ENCODE peak calls at places on chromosome 3, in ten cellular contexts. N is BE2C, H is neural progenitor cell, O is tibial nerve, I is HCT116, X is psoas muscle, Y is PC-3, J is ascending aorta, S is Peyer's patch, W is trophoblast cell. K is an unnamed sample. For H3K4me1, the result is how much of the 10 kb centered on the place peaks cover.

GRCh38 chr3:188153949-188154757 is at the start of gene LPP:
- DNase-seq in N (peak), H (peak), O (peak), I (no peak), X (peak), Y (peak), J (peak), S (peak), W (peak), K (peak)

GRCh38 chr3:38608961-38609360 is 40.5 kb downstream of the SCN5A start:
- DNase-seq in N (no peak), H (no peak), O (no peak), I (no peak), X (peak), Y (no peak), J (no peak), S (no peak), W (no peak), K (no peak)

GRCh38 chr3:38003817-38004414 is 13.3 kb downstream of the VILL start:
- DNase-seq in N (no peak), H (no peak), O (no peak), I (no peak), X (peak), Y (no peak), J (no peak), S (peak), W (no peak), K (no peak)

GRCh38 chr3:11944052-11944673 is 60.0 kb upstream of the SYN2 start:
- DNase-seq in N (peak), H (peak), O (no peak), I (peak), X (no peak), Y (peak), J (no peak), S (no peak), W (peak), K (peak)

GRCh38 chr3:24510030-24510648 is 15.5 kb upstream of the THRB start:
- DNase-seq in N (no peak), H (no peak), O (no peak), I (no peak), X (no peak), Y (peak), J (no peak), S (no peak), W (peak), K (peak)

GRCh38 chr3:13637311-13637891 is 88.5 kb downstream of the FBLN2 start:
- DNase-seq in N (peak), H (no peak), O (no peak), I (no peak), X (no peak), Y (no peak), J (no peak), S (peak), W (no peak), K (peak)

GRCh38 chr3:59424268-59425010 is 374.6 kb upstream of the CFAP20DC start:
- DNase-seq in N (no peak), H (no peak), O (no peak), I (no peak), X (no peak), Y (peak), J (no peak), S (no peak), W (no peak), K (no peak)

GRCh38 chr3:13665582-13666226 is 116.8 kb downstream of the FBLN2 start:
- DNase-seq in N (peak), H (no peak), O (no peak), I (no peak), X (no peak), Y (no peak), J (no peak), S (no peak), W (no peak), K (no peak)

GRCh38 chr3:13578246-13578645 is 29.3 kb downstream of the FBLN2 start:
- DNase-seq in N (no peak), H (no peak), O (no peak), I (no peak), X (no peak), Y (no peak), J (no peak), S (no peak), W (no peak), K (no peak)

GRCh38 chr3:42530073-42530472 is 27.6 kb downstream of the VIPR1 start:
- DNase-seq in N (no peak), H (no peak), O (no peak), I (no peak), X (no peak), Y (no peak), J (no peak), S (no peak), W (no peak), K (no peak)

GRCh38 chr3:45986303-45986982 is 9.2 kb downstream of the FYCO1 start:
- DNase-seq in N (no peak), H (no peak), O (no peak), I (no peak), X (no peak), Y (peak), J (peak), S (no peak), W (no peak), K (peak)

GRCh38 chr3:41448396-41448795 is 249.1 kb downstream of the CTNNB1 start:
- DNase-seq in N (no peak), H (no peak), O (no peak), I (no peak), X (no peak), Y (no peak), J (no peak), S (no peak), W (no peak), K (no peak)

GRCh38 chr3:50417637-50418033 is 58.3 kb upstream of the TMEM115 start:
- DNase-seq in N (no peak), H (no peak), O (no peak), I (no peak), X (no peak), Y (no peak), J (no peak), S (no peak), W (no peak), K (no peak)

GRCh38 chr3:197854596-197855343 is 63.7 kb downstream of the LRCH3 start:
- DNase-seq in N (no peak), H (peak), O (no peak), I (peak), X (no peak), Y (peak), J (no peak), S (no peak), W (peak), K (peak)

GRCh38 chr3:149542375-149543312 is 68.1 kb downstream of the TM4SF4 start:
- DNase-seq in N (peak), H (no peak), O (no peak), I (no peak), X (no peak), Y (no peak), J (no peak), S (no peak), W (peak), K (no peak)

GRCh38 chr3:179957264-179957845 is 79.4 kb downstream of the PEX5L start:
- DNase-seq in N (peak), H (no peak), O (no peak), I (no peak), X (no peak), Y (no peak), J (no peak), S (no peak), W (no peak), K (no peak)

DNA sequence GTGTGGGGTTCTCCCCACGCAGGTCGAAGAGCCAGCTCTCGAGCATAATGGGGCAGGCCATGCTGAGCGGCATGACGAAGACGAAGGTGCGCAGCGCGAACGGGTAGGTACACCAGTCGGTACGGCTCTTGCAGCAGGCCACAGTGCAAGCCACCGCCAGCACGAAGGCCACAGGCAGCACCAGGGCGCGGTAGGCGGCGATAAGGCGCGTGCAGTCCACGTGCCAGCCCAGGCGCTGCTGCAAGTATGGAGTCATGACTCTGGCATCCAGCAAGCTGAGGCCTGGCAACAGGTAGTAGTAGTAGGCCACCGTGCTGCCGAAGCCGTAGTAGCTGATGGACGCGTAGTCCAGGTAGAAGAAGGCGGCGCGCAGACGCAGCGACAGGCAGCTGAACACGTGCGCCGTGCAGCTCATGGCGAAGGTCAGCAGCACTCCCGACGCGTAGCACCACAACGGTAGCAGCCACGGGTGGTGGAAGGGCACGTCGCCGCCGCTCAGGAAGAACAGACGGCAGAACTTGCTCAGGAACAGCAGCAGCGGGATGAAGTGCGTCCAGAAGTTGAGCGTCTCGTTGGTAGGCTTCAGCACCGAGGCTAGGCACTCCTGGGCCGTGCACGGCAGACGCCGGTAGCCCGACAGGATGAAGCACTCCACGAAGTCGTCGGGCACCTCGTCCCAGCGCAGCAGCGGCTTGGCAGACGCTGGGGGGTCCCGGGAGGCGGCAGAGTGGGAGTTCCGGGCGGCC is 781 bp downstream of the PAQR9 start:
- DNase-seq in N (no peak), H (no peak), O (no peak), I (no peak), X (no peak), Y (no peak), J (no peak), S (no peak), W (no peak), K (no peak)
- H3K4me3 ChIP-seq in N (peak), H (peak), O (no peak), I (no peak), X (peak), Y (peak), J (peak), S (peak), W (peak), K (peak)

GRCh38 chr3:17983106-17983505 is 240.7 kb upstream of the TBC1D5 start:
- DNase-seq in N (no peak), H (no peak), O (no peak), I (no peak), X (no peak), Y (no peak), J (no peak), S (no peak), W (no peak), K (no peak)
- H3K4me1 ChIP-seq in N (under half), H (under half), O (under half), I (under half), X (under half), Y (under half), J (under half), S (under half), W (under half), K (under half)

GRCh38 chr3:151625057-151625456 is 108.7 kb upstream of the AADACL2 start:
- DNase-seq in N (no peak), H (no peak), O (no peak), I (no peak), X (no peak), Y (no peak), J (no peak), S (no peak), W (no peak), K (no peak)
- H3K4me3 ChIP-seq in N (no peak), H (no peak), O (no peak), I (no peak), X (no peak), Y (no peak), J (no peak), S (no peak), W (no peak), K (no peak)

GRCh38 chr3:17577795-17578520 is 164.5 kb downstream of the TBC1D5 start:
- DNase-seq in N (no peak), H (no peak), O (no peak), I (no peak), X (no peak), Y (no peak), J (no peak), S (no peak), W (peak), K (no peak)

DNA sequence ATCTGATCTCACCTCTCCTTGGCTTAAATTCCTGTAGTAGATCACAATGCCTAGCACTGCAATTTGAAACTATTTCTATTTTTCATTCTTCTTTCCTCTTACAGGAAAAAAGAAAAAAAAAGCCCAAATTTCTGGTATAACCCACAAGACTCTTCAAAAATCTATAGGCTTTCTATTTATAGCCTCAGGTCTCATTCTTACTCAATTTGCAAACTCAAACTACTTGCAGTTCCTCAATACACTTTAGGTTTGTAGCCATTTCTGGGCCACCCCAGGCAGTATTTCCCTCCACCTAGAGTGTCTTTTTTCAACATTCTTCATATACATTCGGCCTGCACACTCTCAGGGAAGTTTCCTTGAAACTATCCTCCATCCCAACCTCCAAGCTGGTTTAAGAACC is 169.0 kb downstream of the TBC1D5 start:
- DNase-seq in N (no peak), H (no peak), O (no peak), I (no peak), X (no peak), Y (no peak), J (no peak), S (no peak), W (no peak), K (no peak)
- H3K4me1 ChIP-seq in N (under half), H (under half), O (under half), I (under half), X (under half), Y (under half), J (under half), S (under half), W (under half), K (under half)

GRCh38 chr3:155110021-155110420 is 29.9 kb downstream of the MME start:
- DNase-seq in N (no peak), H (no peak), O (no peak), I (no peak), X (no peak), Y (no peak), J (no peak), S (no peak), W (no peak), K (no peak)

GRCh38 chr3:155106059-155106458 is 25.9 kb downstream of the MME start:
- DNase-seq in N (no peak), H (no peak), O (no peak), I (no peak), X (no peak), Y (no peak), J (no peak), S (no peak), W (no peak), K (no peak)

GRCh38 chr3:155111971-155112370 is 31.9 kb downstream of the MME start:
- DNase-seq in N (no peak), H (no peak), O (no peak), I (no peak), X (no peak), Y (no peak), J (no peak), S (no peak), W (no peak), K (no peak)

GRCh38 chr3:155112661-155113389 is 32.7 kb downstream of the MME start:
- DNase-seq in N (no peak), H (no peak), O (no peak), I (no peak), X (no peak), Y (no peak), J (no peak), S (no peak), W (no peak), K (no peak)

DNA sequence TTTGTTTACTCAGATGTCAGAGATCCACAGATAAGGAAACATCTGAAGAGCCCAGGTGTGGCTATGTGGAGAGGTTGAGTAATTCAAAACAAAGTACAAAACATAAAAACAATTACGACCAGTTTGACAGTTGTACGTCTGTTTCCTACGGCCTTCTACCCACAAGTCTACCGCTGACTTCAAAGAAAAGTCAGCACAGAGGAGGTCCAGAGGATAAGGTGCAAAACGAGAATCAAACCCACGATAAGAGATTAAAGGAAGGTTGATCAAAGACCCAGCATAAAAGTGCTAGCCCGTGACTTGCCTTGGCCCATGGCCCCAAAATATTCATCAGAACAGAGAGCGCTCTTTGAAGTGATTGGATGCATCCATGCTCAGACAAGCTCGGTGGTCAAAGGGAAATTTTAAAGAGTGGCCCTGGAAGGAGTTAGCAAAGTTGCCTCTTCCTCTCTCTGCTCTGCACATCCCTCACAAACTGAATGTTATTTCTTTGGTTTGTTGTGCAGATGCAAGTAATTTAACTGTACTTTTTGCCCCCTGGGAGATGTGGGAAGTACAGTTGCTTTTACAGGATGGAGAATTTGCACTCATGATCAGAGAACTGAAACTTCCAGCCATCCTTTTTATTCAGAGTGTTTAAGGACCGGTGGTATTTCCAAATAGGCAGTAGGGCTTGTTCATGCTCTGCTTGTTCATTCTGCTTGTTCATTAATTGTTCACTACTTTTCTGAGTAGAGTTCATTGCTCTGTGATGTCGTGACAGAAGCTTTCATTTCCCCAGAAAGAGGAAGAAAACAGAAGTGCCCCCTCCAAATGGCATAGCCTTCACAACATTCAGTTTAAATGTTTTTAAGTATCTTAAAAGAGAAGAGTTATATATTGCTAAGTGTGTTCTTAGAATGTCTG is 31.1 kb downstream of the MME start:
- DNase-seq in N (no peak), H (no peak), O (no peak), I (peak), X (no peak), Y (no peak), J (no peak), S (no peak), W (peak), K (peak)
- H3K4me3 ChIP-seq in N (no peak), H (no peak), O (no peak), I (no peak), X (no peak), Y (no peak), J (no peak), S (no peak), W (no peak), K (no peak)